ENCODE peak calls at places on chromosomes 6 and 20, in six cellular contexts. One of them, this sample, is unnamed.

GRCh38 chr6:167648506-167649278 is 178.0 kb upstream of the AFDN start:
- DNase-seq in T47D: no peak
- DNase-seq in RWPE1: no peak
- DNase-seq in activated naive CD4-positive, alpha-beta T cell treated with anti-CD3 and anti-CD28 coated beads, Interleukin-2, amount 50 U/mL, for 16 hours: no peak
- DNase-seq in esophagus squamous epithelium: no peak
- DNase-seq in activated naive CD8-positive, alpha-beta T cell treated with anti-CD3 and anti-CD28 coated beads, Interleukin-2, amount 50 U/mL, for 24 hours: no peak
- DNase-seq in this sample: no peak

GRCh38 chr20:25459111-25459830 is 51.8 kb downstream of the GINS1 start:
- DNase-seq in T47D: no peak
- DNase-seq in RWPE1: no peak
- DNase-seq in activated naive CD4-positive, alpha-beta T cell treated with anti-CD3 and anti-CD28 coated beads, Interleukin-2, amount 50 U/mL, for 16 hours: no peak
- DNase-seq in esophagus squamous epithelium: no peak
- DNase-seq in activated naive CD8-positive, alpha-beta T cell treated with anti-CD3 and anti-CD28 coated beads, Interleukin-2, amount 50 U/mL, for 24 hours: no peak
- DNase-seq in this sample: no peak

GRCh38 chr6:130282234-130282995 is 59.7 kb upstream of the SAMD3 start:
- DNase-seq in T47D: peak
- DNase-seq in RWPE1: peak
- DNase-seq in activated naive CD4-positive, alpha-beta T cell treated with anti-CD3 and anti-CD28 coated beads, Interleukin-2, amount 50 U/mL, for 16 hours: no peak
- DNase-seq in esophagus squamous epithelium: no peak
- DNase-seq in activated naive CD8-positive, alpha-beta T cell treated with anti-CD3 and anti-CD28 coated beads, Interleukin-2, amount 50 U/mL, for 24 hours: no peak
- DNase-seq in this sample: no peak

GRCh38 chr6:43944908-43945777 is 175.1 kb downstream of the VEGFA start:
- DNase-seq in T47D: no peak
- DNase-seq in RWPE1: no peak
- DNase-seq in activated naive CD4-positive, alpha-beta T cell treated with anti-CD3 and anti-CD28 coated beads, Interleukin-2, amount 50 U/mL, for 16 hours: no peak
- DNase-seq in esophagus squamous epithelium: no peak
- DNase-seq in activated naive CD8-positive, alpha-beta T cell treated with anti-CD3 and anti-CD28 coated beads, Interleukin-2, amount 50 U/mL, for 24 hours: no peak
- DNase-seq in this sample: no peak

GRCh38 chr6:16851758-16852157 is 90.5 kb upstream of the ATXN1 start:
- DNase-seq in T47D: no peak
- DNase-seq in RWPE1: no peak
- DNase-seq in activated naive CD4-positive, alpha-beta T cell treated with anti-CD3 and anti-CD28 coated beads, Interleukin-2, amount 50 U/mL, for 16 hours: no peak
- DNase-seq in esophagus squamous epithelium: no peak
- DNase-seq in activated naive CD8-positive, alpha-beta T cell treated with anti-CD3 and anti-CD28 coated beads, Interleukin-2, amount 50 U/mL, for 24 hours: no peak
- DNase-seq in this sample: no peak

GRCh38 chr6:6629416-6629815 is 40.9 kb downstream of the LY86 start:
- DNase-seq in T47D: peak
- DNase-seq in RWPE1: no peak
- DNase-seq in activated naive CD4-positive, alpha-beta T cell treated with anti-CD3 and anti-CD28 coated beads, Interleukin-2, amount 50 U/mL, for 16 hours: no peak
- DNase-seq in esophagus squamous epithelium: no peak
- DNase-seq in activated naive CD8-positive, alpha-beta T cell treated with anti-CD3 and anti-CD28 coated beads, Interleukin-2, amount 50 U/mL, for 24 hours: no peak
- DNase-seq in this sample: no peak

GRCh38 chr6:13873288-13874190 is 51.2 kb upstream of the RNF182 start:
- DNase-seq in T47D: peak
- DNase-seq in RWPE1: peak
- DNase-seq in activated naive CD4-positive, alpha-beta T cell treated with anti-CD3 and anti-CD28 coated beads, Interleukin-2, amount 50 U/mL, for 16 hours: peak
- DNase-seq in esophagus squamous epithelium: no peak
- DNase-seq in activated naive CD8-positive, alpha-beta T cell treated with anti-CD3 and anti-CD28 coated beads, Interleukin-2, amount 50 U/mL, for 24 hours: peak
- DNase-seq in this sample: peak

GRCh38 chr6:2875840-2876207 is 27.3 kb downstream of the SERPINB9 start:
- DNase-seq in T47D: peak
- DNase-seq in RWPE1: no peak
- DNase-seq in activated naive CD4-positive, alpha-beta T cell treated with anti-CD3 and anti-CD28 coated beads, Interleukin-2, amount 50 U/mL, for 16 hours: peak
- DNase-seq in esophagus squamous epithelium: no peak
- DNase-seq in activated naive CD8-positive, alpha-beta T cell treated with anti-CD3 and anti-CD28 coated beads, Interleukin-2, amount 50 U/mL, for 24 hours: peak
- DNase-seq in this sample: peak

GRCh38 chr6:110285306-110286060 is 72.7 kb downstream of the METTL24 start:
- DNase-seq in T47D: no peak
- DNase-seq in RWPE1: no peak
- DNase-seq in activated naive CD4-positive, alpha-beta T cell treated with anti-CD3 and anti-CD28 coated beads, Interleukin-2, amount 50 U/mL, for 16 hours: no peak
- DNase-seq in esophagus squamous epithelium: no peak
- DNase-seq in activated naive CD8-positive, alpha-beta T cell treated with anti-CD3 and anti-CD28 coated beads, Interleukin-2, amount 50 U/mL, for 24 hours: no peak
- DNase-seq in this sample: no peak

GRCh38 chr20:63572788-63573738 is 976 bp downstream of the HELZ2 start:
- DNase-seq in T47D: peak
- DNase-seq in RWPE1: no peak
- DNase-seq in activated naive CD4-positive, alpha-beta T cell treated with anti-CD3 and anti-CD28 coated beads, Interleukin-2, amount 50 U/mL, for 16 hours: no peak
- DNase-seq in esophagus squamous epithelium: no peak
- DNase-seq in activated naive CD8-positive, alpha-beta T cell treated with anti-CD3 and anti-CD28 coated beads, Interleukin-2, amount 50 U/mL, for 24 hours: no peak
- DNase-seq in this sample: no peak

GRCh38 chr6:80742481-80742880 is 636.0 kb downstream of the BCKDHB start:
- DNase-seq in T47D: peak
- DNase-seq in RWPE1: peak
- DNase-seq in activated naive CD4-positive, alpha-beta T cell treated with anti-CD3 and anti-CD28 coated beads, Interleukin-2, amount 50 U/mL, for 16 hours: no peak
- DNase-seq in esophagus squamous epithelium: no peak
- DNase-seq in activated naive CD8-positive, alpha-beta T cell treated with anti-CD3 and anti-CD28 coated beads, Interleukin-2, amount 50 U/mL, for 24 hours: no peak
- DNase-seq in this sample: no peak

GRCh38 chr20:56987992-56988391 is 278.4 kb downstream of the BMP7 start:
- DNase-seq in T47D: no peak
- DNase-seq in RWPE1: no peak
- DNase-seq in activated naive CD4-positive, alpha-beta T cell treated with anti-CD3 and anti-CD28 coated beads, Interleukin-2, amount 50 U/mL, for 16 hours: no peak
- DNase-seq in esophagus squamous epithelium: no peak
- DNase-seq in activated naive CD8-positive, alpha-beta T cell treated with anti-CD3 and anti-CD28 coated beads, Interleukin-2, amount 50 U/mL, for 24 hours: no peak
- DNase-seq in this sample: no peak

GRCh38 chr6:116010400-116011095 is 50.1 kb downstream of the FRK start:
- DNase-seq in T47D: peak
- DNase-seq in RWPE1: peak
- DNase-seq in activated naive CD4-positive, alpha-beta T cell treated with anti-CD3 and anti-CD28 coated beads, Interleukin-2, amount 50 U/mL, for 16 hours: peak
- DNase-seq in esophagus squamous epithelium: no peak
- DNase-seq in activated naive CD8-positive, alpha-beta T cell treated with anti-CD3 and anti-CD28 coated beads, Interleukin-2, amount 50 U/mL, for 24 hours: peak
- DNase-seq in this sample: no peak

GRCh38 chr6:307874-308273 is 15.6 kb downstream of the DUSP22 start:
- DNase-seq in T47D: no peak
- DNase-seq in RWPE1: no peak
- DNase-seq in activated naive CD4-positive, alpha-beta T cell treated with anti-CD3 and anti-CD28 coated beads, Interleukin-2, amount 50 U/mL, for 16 hours: no peak
- DNase-seq in esophagus squamous epithelium: no peak
- DNase-seq in activated naive CD8-positive, alpha-beta T cell treated with anti-CD3 and anti-CD28 coated beads, Interleukin-2, amount 50 U/mL, for 24 hours: no peak
- DNase-seq in this sample: no peak

GRCh38 chr20:46348231-46348803 is 40.0 kb upstream of the CDH22 start:
- DNase-seq in T47D: no peak
- DNase-seq in RWPE1: no peak
- DNase-seq in activated naive CD4-positive, alpha-beta T cell treated with anti-CD3 and anti-CD28 coated beads, Interleukin-2, amount 50 U/mL, for 16 hours: no peak
- DNase-seq in esophagus squamous epithelium: no peak
- DNase-seq in activated naive CD8-positive, alpha-beta T cell treated with anti-CD3 and anti-CD28 coated beads, Interleukin-2, amount 50 U/mL, for 24 hours: no peak
- DNase-seq in this sample: no peak

GRCh38 chr6:44036196-44036595 is 91.1 kb downstream of the MRPL14 start:
- DNase-seq in T47D: no peak
- DNase-seq in RWPE1: no peak
- DNase-seq in activated naive CD4-positive, alpha-beta T cell treated with anti-CD3 and anti-CD28 coated beads, Interleukin-2, amount 50 U/mL, for 16 hours: no peak
- DNase-seq in esophagus squamous epithelium: no peak
- DNase-seq in activated naive CD8-positive, alpha-beta T cell treated with anti-CD3 and anti-CD28 coated beads, Interleukin-2, amount 50 U/mL, for 24 hours: no peak
- DNase-seq in this sample: no peak

GRCh38 chr20:309306-309840 is 12.0 kb downstream of the ZCCHC3 start:
- DNase-seq in T47D: no peak
- DNase-seq in RWPE1: no peak
- DNase-seq in activated naive CD4-positive, alpha-beta T cell treated with anti-CD3 and anti-CD28 coated beads, Interleukin-2, amount 50 U/mL, for 16 hours: no peak
- DNase-seq in esophagus squamous epithelium: no peak
- DNase-seq in activated naive CD8-positive, alpha-beta T cell treated with anti-CD3 and anti-CD28 coated beads, Interleukin-2, amount 50 U/mL, for 24 hours: no peak
- DNase-seq in this sample: no peak

GRCh38 chr6:70037445-70037844 is 171.1 kb downstream of the COL19A1 start:
- DNase-seq in T47D: no peak
- DNase-seq in RWPE1: no peak
- DNase-seq in activated naive CD4-positive, alpha-beta T cell treated with anti-CD3 and anti-CD28 coated beads, Interleukin-2, amount 50 U/mL, for 16 hours: no peak
- DNase-seq in esophagus squamous epithelium: no peak
- DNase-seq in activated naive CD8-positive, alpha-beta T cell treated with anti-CD3 and anti-CD28 coated beads, Interleukin-2, amount 50 U/mL, for 24 hours: no peak
- DNase-seq in this sample: no peak

GRCh38 chr6:24125980-24126379 is at the start of gene NRSN1:
- DNase-seq in T47D: peak
- DNase-seq in RWPE1: peak
- DNase-seq in activated naive CD4-positive, alpha-beta T cell treated with anti-CD3 and anti-CD28 coated beads, Interleukin-2, amount 50 U/mL, for 16 hours: no peak
- DNase-seq in esophagus squamous epithelium: no peak
- DNase-seq in activated naive CD8-positive, alpha-beta T cell treated with anti-CD3 and anti-CD28 coated beads, Interleukin-2, amount 50 U/mL, for 24 hours: peak
- DNase-seq in this sample: no peak

GRCh38 chr6:157461000-157461915 is 80.3 kb downstream of the ZDHHC14 start:
- DNase-seq in T47D: no peak
- DNase-seq in RWPE1: no peak
- DNase-seq in activated naive CD4-positive, alpha-beta T cell treated with anti-CD3 and anti-CD28 coated beads, Interleukin-2, amount 50 U/mL, for 16 hours: no peak
- DNase-seq in esophagus squamous epithelium: no peak
- DNase-seq in activated naive CD8-positive, alpha-beta T cell treated with anti-CD3 and anti-CD28 coated beads, Interleukin-2, amount 50 U/mL, for 24 hours: peak
- DNase-seq in this sample: peak